ENCODE peak calls at places on chromosomes 7 and 10, in nine cellular contexts. S, Z, D, X, T, Q, P, G and A are unnamed samples.

GRCh38 chr10:96352587-96352986 is 6.2 kb downstream of the OPALIN start:
- DNase-seq in S (no peak), Z (no peak), D (no peak), X (no peak), T (no peak), Q (no peak), P (no peak), G (no peak), A (no peak)

GRCh38 chr10:119680050-119680449 is 28.9 kb downstream of the BAG3 start:
- DNase-seq in S (no peak), Z (peak; percentile 84), D (no peak), X (no peak), T (no peak), Q (no peak), P (peak; percentile 84), G (no peak), A (no peak)

GRCh38 chr10:49187044-49187484 is 1.1 kb downstream of the TMEM273 start:
- DNase-seq in S (peak; percentile 61), Z (no peak), D (no peak), X (no peak), T (no peak), Q (no peak), P (no peak), G (no peak), A (peak; percentile 31)

GRCh38 chr10:48567346-48567745 is 37.5 kb downstream of the ARHGAP22 start:
- DNase-seq in S (no peak), Z (no peak), D (no peak), X (no peak), T (no peak), Q (no peak), P (no peak), G (no peak), A (no peak)

GRCh38 chr7:32616625-32617024 is 121.3 kb downstream of the AVL9 start:
- DNase-seq in S (peak; percentile 5), Z (peak; percentile 90), D (no peak), X (no peak), T (no peak), Q (no peak), P (peak; percentile 92), G (peak; percentile 83), A (no peak)

GRCh38 chr10:30373596-30374327 is 24.7 kb upstream of the MTPAP start:
- DNase-seq in S (no peak), Z (no peak), D (peak; percentile 13), X (no peak), T (no peak), Q (no peak), P (no peak), G (no peak), A (no peak)

GRCh38 chr7:84159435-84159834 is 35.2 kb downstream of the SEMA3A start:
- DNase-seq in S (no peak), Z (no peak), D (no peak), X (no peak), T (no peak), Q (no peak), P (no peak), G (no peak), A (no peak)

GRCh38 chr10:93515071-93515962 is 18.9 kb downstream of the CEP55 start:
- DNase-seq in S (no peak), Z (peak; percentile 86), D (no peak), X (no peak), T (no peak), Q (no peak), P (no peak), G (no peak), A (no peak)

GRCh38 chr10:90286941-90287340 is 570.9 kb downstream of the HTR7 start:
- DNase-seq in S (no peak), Z (no peak), D (no peak), X (no peak), T (no peak), Q (no peak), P (no peak), G (no peak), A (no peak)

GRCh38 chr7:44375236-44375699 is 49.9 kb upstream of the CAMK2B start:
- DNase-seq in S (no peak), Z (no peak), D (no peak), X (no peak), T (no peak), Q (no peak), P (no peak), G (no peak), A (peak; percentile 67)

GRCh38 chr10:121041906-121042305 is 190.7 kb downstream of the WDR11 start:
- DNase-seq in S (no peak), Z (no peak), D (no peak), X (no peak), T (no peak), Q (no peak), P (no peak), G (no peak), A (no peak)

GRCh38 chr10:6056411-6057135 is 5.6 kb downstream of the IL2RA start:
- DNase-seq in S (no peak), Z (no peak), D (no peak), X (no peak), T (no peak), Q (no peak), P (no peak), G (no peak), A (no peak)

GRCh38 chr10:9305018-9305655 is 1250.6 kb downstream of the GATA3 start:
- DNase-seq in S (peak; percentile 51), Z (peak; percentile 9), D (no peak), X (peak; percentile 20), T (no peak), Q (no peak), P (peak; percentile 10), G (no peak), A (no peak)

GRCh38 chr7:38461887-38462286 is 169.3 kb downstream of the AMPH start:
- DNase-seq in S (no peak), Z (no peak), D (no peak), X (no peak), T (no peak), Q (no peak), P (no peak), G (no peak), A (no peak)